ENCODE peak calls at places on chromosomes 1 and 21, in four cellular contexts. J, A, U and W are unnamed samples.

GRCh38 chr1:228043281-228043845 is 36.6 kb downstream of the WNT3A start:
- DNase-seq in J (no peak), A (no peak), U (no peak), W (no peak)

GRCh38 chr1:183571678-183572268 is 18.5 kb downstream of the NCF2 start:
- DNase-seq in J (no peak), A (no peak), U (no peak), W (no peak)

GRCh38 chr1:5494518-5494917 is 497.7 kb downstream of the NPHP4 start:
- DNase-seq in J (no peak), A (no peak), U (no peak), W (no peak)

GRCh38 chr1:51768971-51769601 is 109.4 kb downstream of the NRDC start:
- DNase-seq in J (peak; percentile 9), A (no peak), U (peak; percentile 70), W (peak; percentile 73)

GRCh38 chr1:4485398-4485797 is 169.0 kb upstream of the AJAP1 start:
- DNase-seq in J (no peak), A (no peak), U (no peak), W (no peak)

GRCh38 chr21:46003575-46004007 is 22.0 kb downstream of the COL6A1 start:
- DNase-seq in J (no peak), A (peak; percentile 70), U (no peak), W (no peak)

GRCh38 chr1:95098196-95098595 is 19.0 kb upstream of the TLCD4 start:
- DNase-seq in J (no peak), A (no peak), U (no peak), W (no peak)

GRCh38 chr1:57222307-57222706 is 201.6 kb downstream of the DAB1 start:
- DNase-seq in J (no peak), A (no peak), U (no peak), W (no peak)

GRCh38 chr1:154990276-154990675 is 3.1 kb upstream of the LENEP start:
- DNase-seq in J (no peak), A (no peak), U (no peak), W (no peak)

GRCh38 chr1:25134801-25135585 is 97.3 kb downstream of the SYF2 start:
- DNase-seq in J (peak; percentile 58), A (no peak), U (no peak), W (no peak)

GRCh38 chr1:168470821-168471473 is 72.8 kb downstream of the XCL2 start:
- DNase-seq in J (peak; percentile 13), A (no peak), U (no peak), W (no peak)
- H3K4me1 ChIP-seq in J (peaks cover 26% of the 10 kb centered on the region), A (peaks cover 44% of the 10 kb centered on the region), U (no peaks in the 10 kb centered on the region), W (no peaks in the 10 kb centered on the region)

GRCh38 chr1:145978860-145979745 is 14.6 kb downstream of the POLR3GL start:
- DNase-seq in J (peak; percentile 90), A (peak; percentile 96), U (peak; percentile 98), W (peak; percentile 98)
- H3K4me1 ChIP-seq in J (peaks cover 22% of the 10 kb centered on the region), A (peaks cover 68% of the 10 kb centered on the region), U (peaks cover 40% of the 10 kb centered on the region), W (peaks cover 68% of the 10 kb centered on the region)

GRCh38 chr1:152000989-152001630 is 7.5 kb upstream of the S100A10 start:
- DNase-seq in J (no peak), A (no peak), U (no peak), W (no peak)

GRCh38 chr1:151995774-151996173 is 2.1 kb upstream of the S100A10 start:
- DNase-seq in J (no peak), A (no peak), U (no peak), W (no peak)

GRCh38 chr1:151997284-151997570 is 3.6 kb upstream of the S100A10 start:
- DNase-seq in J (no peak), A (no peak), U (no peak), W (no peak)

GRCh38 chr1:152001631-152002584 is 8.2 kb upstream of the S100A10 start:
- DNase-seq in J (peak; percentile 84), A (peak; percentile 95), U (peak; percentile 87), W (peak; percentile 68)

GRCh38 chr1:151998611-151999362 is 5.1 kb upstream of the S100A10 start:
- DNase-seq in J (no peak), A (no peak), U (no peak), W (no peak)
- H3K4me1 ChIP-seq in J (no peaks in the 10 kb centered on the region), A (peaks cover 44% of the 10 kb centered on the region), U (peaks cover 9% of the 10 kb centered on the region), W (no peaks in the 10 kb centered on the region)

GRCh38 chr1:54292015-54292739 is 92.2 kb downstream of the MRPL37 start:
- DNase-seq in J (no peak), A (no peak), U (no peak), W (no peak)
- H3K4me1 ChIP-seq in J (peaks cover 25% of the 10 kb centered on the region), A (peaks cover 59% of the 10 kb centered on the region), U (peaks cover 7% of the 10 kb centered on the region), W (peaks cover 2% of the 10 kb centered on the region)

GRCh38 chr1:202163281-202164270 is 3.2 kb upstream of the PTPN7 start:
- DNase-seq in J (no peak), A (no peak), U (no peak), W (no peak)

GRCh38 chr1:202164271-202165037 is 4.1 kb upstream of the PTPN7 start:
- DNase-seq in J (no peak), A (no peak), U (no peak), W (peak; percentile 36)

GRCh38 chr1:202168861-202169260 is 8.5 kb upstream of the PTPN7 start:
- DNase-seq in J (no peak), A (no peak), U (no peak), W (no peak)

GRCh38 chr1:202165267-202165941 is 5.0 kb upstream of the PTPN7 start:
- DNase-seq in J (no peak), A (no peak), U (no peak), W (no peak)

DNA sequence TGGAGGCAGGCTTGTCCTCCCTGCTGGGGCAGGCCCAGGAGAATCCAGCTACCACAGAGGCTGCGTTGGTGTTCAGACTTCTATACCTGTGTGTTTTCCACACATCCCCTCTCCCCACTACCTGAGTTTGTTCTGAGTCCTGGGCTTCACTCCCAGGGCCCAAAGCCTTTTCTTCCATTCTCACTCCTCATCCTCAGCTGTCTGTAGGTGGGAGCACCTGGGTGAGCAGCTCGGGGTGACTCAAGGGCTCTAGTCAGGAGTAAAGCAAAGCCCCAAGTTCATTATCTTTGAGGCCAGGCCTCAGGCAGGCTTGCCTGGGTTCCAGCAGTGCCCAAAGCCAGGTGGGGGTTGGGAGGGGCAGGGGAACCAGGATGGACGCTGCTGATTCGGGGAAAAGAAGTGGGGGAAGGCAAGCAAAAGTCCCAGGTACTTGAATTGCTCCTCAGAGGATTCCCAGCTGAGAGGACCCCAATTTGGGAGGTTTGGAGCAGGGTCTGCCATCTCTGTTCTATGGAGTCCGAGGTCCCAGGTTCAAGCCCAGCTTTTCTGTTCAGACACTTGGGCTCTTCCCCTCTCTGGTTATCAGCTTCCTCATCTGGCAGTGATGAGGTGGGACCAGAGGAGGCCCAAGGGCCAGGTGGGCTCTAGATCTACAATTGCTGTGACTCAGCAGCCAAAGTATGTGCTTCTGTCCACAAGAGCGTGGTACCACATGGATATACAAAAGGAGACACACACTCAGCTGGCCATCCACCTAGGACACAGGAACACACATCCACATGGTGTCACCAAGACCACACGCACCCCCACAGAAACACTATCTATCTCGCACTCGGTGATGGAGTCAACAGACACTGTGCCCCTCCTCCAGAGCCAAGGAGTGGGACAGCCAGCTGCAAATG is 5.8 kb upstream of the PTPN7 start:
- DNase-seq in J (no peak), A (no peak), U (no peak), W (no peak)
- H3K4me1 ChIP-seq in J (peaks cover 9% of the 10 kb centered on the region), A (peaks cover 11% of the 10 kb centered on the region), U (no peaks in the 10 kb centered on the region), W (peaks cover 49% of the 10 kb centered on the region)